ENCODE peak calls at places on chromosomes 2 and 18, in ten cellular contexts. One of them, this sample, is unnamed.

GRCh38 chr2:160742679-160743078 is 249.1 kb upstream of the RBMS1 start:
- DNase-seq in mucosa of descending colon: no peak
- DNase-seq in Kasumi-1: no peak
- DNase-seq in occipital lobe: no peak
- DNase-seq in left cardiac atrium: peak
- DNase-seq in activated T-helper 1 cell treated with Interleukin-2 at 50 U/mL for 16 hours: no peak
- DNase-seq in T-cell: no peak
- DNase-seq in stimulated activated CD4-positive, alpha-beta T cell treated with anti-CD3 and anti-CD28 coated beads, Interleukin-1b, Interleukin-23, amount 100 ng/mL, for 24 hours: no peak
- DNase-seq in AG09319: no peak
- DNase-seq in caudate nucleus: no peak
- DNase-seq in this sample: no peak

GRCh38 chr2:7430421-7430868 is 513.2 kb downstream of the RNF144A start:
- DNase-seq in stimulated activated CD4-positive, alpha-beta T cell treated with anti-CD3 and anti-CD28 coated beads, Interleukin-1b, Interleukin-23, amount 100 ng/mL, for 24 hours: no peak
- DNase-seq in AG09319: no peak
- DNase-seq in mucosa of descending colon: no peak
- DNase-seq in left cardiac atrium: no peak
- DNase-seq in T-cell: peak
- DNase-seq in caudate nucleus: no peak
- DNase-seq in occipital lobe: no peak
- DNase-seq in Kasumi-1: peak
- DNase-seq in activated T-helper 1 cell treated with Interleukin-2 at 50 U/mL for 16 hours: no peak
- DNase-seq in this sample: no peak

GRCh38 chr2:54955674-54956391 is 94.4 kb downstream of the RTN4 start:
- DNase-seq in Kasumi-1: no peak
- DNase-seq in left cardiac atrium: no peak
- DNase-seq in T-cell: no peak
- DNase-seq in activated T-helper 1 cell treated with Interleukin-2 at 50 U/mL for 16 hours: no peak
- DNase-seq in caudate nucleus: no peak
- DNase-seq in AG09319: no peak
- DNase-seq in mucosa of descending colon: no peak
- DNase-seq in stimulated activated CD4-positive, alpha-beta T cell treated with anti-CD3 and anti-CD28 coated beads, Interleukin-1b, Interleukin-23, amount 100 ng/mL, for 24 hours: no peak
- DNase-seq in occipital lobe: no peak
- DNase-seq in this sample: no peak

GRCh38 chr18:33010149-33010548 is 237.3 kb upstream of the KLHL14 start:
- DNase-seq in Kasumi-1: no peak
- DNase-seq in occipital lobe: no peak
- DNase-seq in activated T-helper 1 cell treated with Interleukin-2 at 50 U/mL for 16 hours: no peak
- DNase-seq in left cardiac atrium: no peak
- DNase-seq in caudate nucleus: no peak
- DNase-seq in AG09319: no peak
- DNase-seq in mucosa of descending colon: no peak
- DNase-seq in T-cell: no peak
- DNase-seq in stimulated activated CD4-positive, alpha-beta T cell treated with anti-CD3 and anti-CD28 coated beads, Interleukin-1b, Interleukin-23, amount 100 ng/mL, for 24 hours: no peak
- DNase-seq in this sample: no peak

GRCh38 chr2:226915846-226916360 is 80.0 kb downstream of the RHBDD1 start:
- DNase-seq in activated T-helper 1 cell treated with Interleukin-2 at 50 U/mL for 16 hours: no peak
- DNase-seq in stimulated activated CD4-positive, alpha-beta T cell treated with anti-CD3 and anti-CD28 coated beads, Interleukin-1b, Interleukin-23, amount 100 ng/mL, for 24 hours: no peak
- DNase-seq in left cardiac atrium: no peak
- DNase-seq in AG09319: no peak
- DNase-seq in T-cell: no peak
- DNase-seq in Kasumi-1: no peak
- DNase-seq in caudate nucleus: no peak
- DNase-seq in occipital lobe: no peak
- DNase-seq in mucosa of descending colon: no peak
- DNase-seq in this sample: no peak

GRCh38 chr18:80188643-80189010 is 58.7 kb downstream of the PARD6G start:
- DNase-seq in stimulated activated CD4-positive, alpha-beta T cell treated with anti-CD3 and anti-CD28 coated beads, Interleukin-1b, Interleukin-23, amount 100 ng/mL, for 24 hours: no peak
- DNase-seq in caudate nucleus: no peak
- DNase-seq in mucosa of descending colon: no peak
- DNase-seq in T-cell: no peak
- DNase-seq in left cardiac atrium: no peak
- DNase-seq in activated T-helper 1 cell treated with Interleukin-2 at 50 U/mL for 16 hours: no peak
- DNase-seq in Kasumi-1: no peak
- DNase-seq in AG09319: no peak
- DNase-seq in occipital lobe: no peak
- DNase-seq in this sample: no peak

GRCh38 chr18:79406708-79407107 is 11.0 kb downstream of the NFATC1 start:
- DNase-seq in left cardiac atrium: peak
- DNase-seq in Kasumi-1: no peak
- DNase-seq in occipital lobe: no peak
- DNase-seq in stimulated activated CD4-positive, alpha-beta T cell treated with anti-CD3 and anti-CD28 coated beads, Interleukin-1b, Interleukin-23, amount 100 ng/mL, for 24 hours: no peak
- DNase-seq in mucosa of descending colon: peak
- DNase-seq in T-cell: no peak
- DNase-seq in AG09319: no peak
- DNase-seq in activated T-helper 1 cell treated with Interleukin-2 at 50 U/mL for 16 hours: no peak
- DNase-seq in caudate nucleus: no peak
- DNase-seq in this sample: no peak

GRCh38 chr2:20381457-20381856 is 30.8 kb upstream of the PUM2 start:
- DNase-seq in caudate nucleus: peak
- DNase-seq in AG09319: no peak
- DNase-seq in mucosa of descending colon: no peak
- DNase-seq in activated T-helper 1 cell treated with Interleukin-2 at 50 U/mL for 16 hours: no peak
- DNase-seq in left cardiac atrium: no peak
- DNase-seq in occipital lobe: peak
- DNase-seq in T-cell: no peak
- DNase-seq in stimulated activated CD4-positive, alpha-beta T cell treated with anti-CD3 and anti-CD28 coated beads, Interleukin-1b, Interleukin-23, amount 100 ng/mL, for 24 hours: no peak
- DNase-seq in Kasumi-1: no peak
- DNase-seq in this sample: peak

GRCh38 chr2:223896751-223897320 is 48.3 kb downstream of the WDFY1 start:
- DNase-seq in T-cell: no peak
- DNase-seq in occipital lobe: no peak
- DNase-seq in activated T-helper 1 cell treated with Interleukin-2 at 50 U/mL for 16 hours: no peak
- DNase-seq in Kasumi-1: peak
- DNase-seq in stimulated activated CD4-positive, alpha-beta T cell treated with anti-CD3 and anti-CD28 coated beads, Interleukin-1b, Interleukin-23, amount 100 ng/mL, for 24 hours: no peak
- DNase-seq in caudate nucleus: no peak
- DNase-seq in left cardiac atrium: no peak
- DNase-seq in AG09319: no peak
- DNase-seq in mucosa of descending colon: no peak
- DNase-seq in this sample: no peak

GRCh38 chr2:162244559-162245031 is 1.4 kb upstream of the FAP start:
- DNase-seq in AG09319: no peak
- DNase-seq in left cardiac atrium: peak
- DNase-seq in occipital lobe: no peak
- DNase-seq in activated T-helper 1 cell treated with Interleukin-2 at 50 U/mL for 16 hours: no peak
- DNase-seq in Kasumi-1: no peak
- DNase-seq in mucosa of descending colon: no peak
- DNase-seq in T-cell: no peak
- DNase-seq in caudate nucleus: no peak
- DNase-seq in stimulated activated CD4-positive, alpha-beta T cell treated with anti-CD3 and anti-CD28 coated beads, Interleukin-1b, Interleukin-23, amount 100 ng/mL, for 24 hours: no peak
- DNase-seq in this sample: peak

GRCh38 chr18:64720781-64721464 is 572.0 kb upstream of the LINC00305 start:
- DNase-seq in activated T-helper 1 cell treated with Interleukin-2 at 50 U/mL for 16 hours: no peak
- DNase-seq in stimulated activated CD4-positive, alpha-beta T cell treated with anti-CD3 and anti-CD28 coated beads, Interleukin-1b, Interleukin-23, amount 100 ng/mL, for 24 hours: no peak
- DNase-seq in left cardiac atrium: no peak
- DNase-seq in AG09319: no peak
- DNase-seq in T-cell: no peak
- DNase-seq in occipital lobe: no peak
- DNase-seq in Kasumi-1: no peak
- DNase-seq in mucosa of descending colon: peak
- DNase-seq in caudate nucleus: no peak
- DNase-seq in this sample: no peak

GRCh38 chr2:76711490-76711889 is 810.7 kb downstream of the LRRTM4 start:
- DNase-seq in activated T-helper 1 cell treated with Interleukin-2 at 50 U/mL for 16 hours: no peak
- DNase-seq in stimulated activated CD4-positive, alpha-beta T cell treated with anti-CD3 and anti-CD28 coated beads, Interleukin-1b, Interleukin-23, amount 100 ng/mL, for 24 hours: no peak
- DNase-seq in AG09319: no peak
- DNase-seq in T-cell: no peak
- DNase-seq in left cardiac atrium: no peak
- DNase-seq in mucosa of descending colon: no peak
- DNase-seq in caudate nucleus: no peak
- DNase-seq in Kasumi-1: no peak
- DNase-seq in occipital lobe: no peak
- DNase-seq in this sample: no peak

GRCh38 chr2:21256006-21256405 is 132.2 kb downstream of the TDRD15 start:
- DNase-seq in caudate nucleus: peak
- DNase-seq in occipital lobe: peak
- DNase-seq in stimulated activated CD4-positive, alpha-beta T cell treated with anti-CD3 and anti-CD28 coated beads, Interleukin-1b, Interleukin-23, amount 100 ng/mL, for 24 hours: no peak
- DNase-seq in Kasumi-1: peak
- DNase-seq in mucosa of descending colon: no peak
- DNase-seq in T-cell: no peak
- DNase-seq in activated T-helper 1 cell treated with Interleukin-2 at 50 U/mL for 16 hours: no peak
- DNase-seq in left cardiac atrium: peak
- DNase-seq in AG09319: no peak
- DNase-seq in this sample: peak

GRCh38 chr2:25808006-25808383 is 70.3 kb downstream of the ASXL2 start:
- DNase-seq in caudate nucleus: no peak
- DNase-seq in mucosa of descending colon: no peak
- DNase-seq in left cardiac atrium: no peak
- DNase-seq in activated T-helper 1 cell treated with Interleukin-2 at 50 U/mL for 16 hours: no peak
- DNase-seq in T-cell: no peak
- DNase-seq in Kasumi-1: no peak
- DNase-seq in AG09319: no peak
- DNase-seq in stimulated activated CD4-positive, alpha-beta T cell treated with anti-CD3 and anti-CD28 coated beads, Interleukin-1b, Interleukin-23, amount 100 ng/mL, for 24 hours: no peak
- DNase-seq in occipital lobe: no peak
- DNase-seq in this sample: no peak

GRCh38 chr2:166516712-166517303 is 22.8 kb upstream of the SCN7A start:
- DNase-seq in stimulated activated CD4-positive, alpha-beta T cell treated with anti-CD3 and anti-CD28 coated beads, Interleukin-1b, Interleukin-23, amount 100 ng/mL, for 24 hours: no peak
- DNase-seq in left cardiac atrium: peak
- DNase-seq in activated T-helper 1 cell treated with Interleukin-2 at 50 U/mL for 16 hours: no peak
- DNase-seq in T-cell: no peak
- DNase-seq in mucosa of descending colon: no peak
- DNase-seq in AG09319: no peak
- DNase-seq in caudate nucleus: no peak
- DNase-seq in Kasumi-1: peak
- DNase-seq in occipital lobe: no peak
- DNase-seq in this sample: peak

GRCh38 chr2:207167129-207167923 is 1.6 kb upstream of the KLF7 start:
- DNase-seq in mucosa of descending colon: no peak
- DNase-seq in caudate nucleus: no peak
- DNase-seq in T-cell: no peak
- DNase-seq in left cardiac atrium: no peak
- DNase-seq in AG09319: no peak
- DNase-seq in activated T-helper 1 cell treated with Interleukin-2 at 50 U/mL for 16 hours: no peak
- DNase-seq in occipital lobe: no peak
- DNase-seq in stimulated activated CD4-positive, alpha-beta T cell treated with anti-CD3 and anti-CD28 coated beads, Interleukin-1b, Interleukin-23, amount 100 ng/mL, for 24 hours: no peak
- DNase-seq in Kasumi-1: no peak
- DNase-seq in this sample: no peak

GRCh38 chr2:191821078-191821477 is 25.8 kb downstream of the CAVIN2 start:
- DNase-seq in AG09319: no peak
- DNase-seq in activated T-helper 1 cell treated with Interleukin-2 at 50 U/mL for 16 hours: no peak
- DNase-seq in occipital lobe: no peak
- DNase-seq in caudate nucleus: no peak
- DNase-seq in stimulated activated CD4-positive, alpha-beta T cell treated with anti-CD3 and anti-CD28 coated beads, Interleukin-1b, Interleukin-23, amount 100 ng/mL, for 24 hours: no peak
- DNase-seq in Kasumi-1: no peak
- DNase-seq in left cardiac atrium: no peak
- DNase-seq in T-cell: no peak
- DNase-seq in mucosa of descending colon: no peak
- DNase-seq in this sample: no peak

GRCh38 chr2:128310094-128310716 is 8.5 kb downstream of the HS6ST1 start:
- DNase-seq in occipital lobe: no peak
- DNase-seq in T-cell: no peak
- DNase-seq in mucosa of descending colon: peak
- DNase-seq in activated T-helper 1 cell treated with Interleukin-2 at 50 U/mL for 16 hours: no peak
- DNase-seq in Kasumi-1: no peak
- DNase-seq in AG09319: no peak
- DNase-seq in caudate nucleus: no peak
- DNase-seq in stimulated activated CD4-positive, alpha-beta T cell treated with anti-CD3 and anti-CD28 coated beads, Interleukin-1b, Interleukin-23, amount 100 ng/mL, for 24 hours: no peak
- DNase-seq in left cardiac atrium: no peak
- DNase-seq in this sample: no peak

GRCh38 chr2:195687320-195688086 is 30.5 kb downstream of the SLC39A10 start:
- DNase-seq in left cardiac atrium: no peak
- DNase-seq in T-cell: no peak
- DNase-seq in caudate nucleus: no peak
- DNase-seq in occipital lobe: no peak
- DNase-seq in activated T-helper 1 cell treated with Interleukin-2 at 50 U/mL for 16 hours: no peak
- DNase-seq in AG09319: no peak
- DNase-seq in stimulated activated CD4-positive, alpha-beta T cell treated with anti-CD3 and anti-CD28 coated beads, Interleukin-1b, Interleukin-23, amount 100 ng/mL, for 24 hours: no peak
- DNase-seq in mucosa of descending colon: no peak
- DNase-seq in Kasumi-1: no peak
- DNase-seq in this sample: no peak

GRCh38 chr18:69308620-69309019 is 92.1 kb upstream of the DOK6 start:
- DNase-seq in stimulated activated CD4-positive, alpha-beta T cell treated with anti-CD3 and anti-CD28 coated beads, Interleukin-1b, Interleukin-23, amount 100 ng/mL, for 24 hours: no peak
- DNase-seq in activated T-helper 1 cell treated with Interleukin-2 at 50 U/mL for 16 hours: no peak
- DNase-seq in AG09319: no peak
- DNase-seq in T-cell: no peak
- DNase-seq in occipital lobe: no peak
- DNase-seq in Kasumi-1: no peak
- DNase-seq in caudate nucleus: no peak
- DNase-seq in left cardiac atrium: no peak
- DNase-seq in mucosa of descending colon: no peak
- DNase-seq in this sample: no peak

GRCh38 chr2:143946436-143947385 is 573.2 kb downstream of the ZEB2 start:
- DNase-seq in left cardiac atrium: no peak
- DNase-seq in stimulated activated CD4-positive, alpha-beta T cell treated with anti-CD3 and anti-CD28 coated beads, Interleukin-1b, Interleukin-23, amount 100 ng/mL, for 24 hours: no peak
- DNase-seq in AG09319: no peak
- DNase-seq in activated T-helper 1 cell treated with Interleukin-2 at 50 U/mL for 16 hours: no peak
- DNase-seq in caudate nucleus: no peak
- DNase-seq in T-cell: no peak
- DNase-seq in Kasumi-1: peak
- DNase-seq in mucosa of descending colon: no peak
- DNase-seq in occipital lobe: no peak
- DNase-seq in this sample: no peak

GRCh38 chr2:231716641-231717280 is 8.4 kb downstream of the PTMA start:
- DNase-seq in AG09319: no peak
- DNase-seq in stimulated activated CD4-positive, alpha-beta T cell treated with anti-CD3 and anti-CD28 coated beads, Interleukin-1b, Interleukin-23, amount 100 ng/mL, for 24 hours: no peak
- DNase-seq in caudate nucleus: no peak
- DNase-seq in occipital lobe: no peak
- DNase-seq in left cardiac atrium: no peak
- DNase-seq in T-cell: no peak
- DNase-seq in mucosa of descending colon: no peak
- DNase-seq in activated T-helper 1 cell treated with Interleukin-2 at 50 U/mL for 16 hours: no peak
- DNase-seq in Kasumi-1: no peak
- DNase-seq in this sample: no peak

GRCh38 chr2:201933792-201934229 is 99.8 kb upstream of the FZD7 start:
- DNase-seq in occipital lobe: no peak
- DNase-seq in activated T-helper 1 cell treated with Interleukin-2 at 50 U/mL for 16 hours: no peak
- DNase-seq in caudate nucleus: no peak
- DNase-seq in AG09319: no peak
- DNase-seq in left cardiac atrium: no peak
- DNase-seq in stimulated activated CD4-positive, alpha-beta T cell treated with anti-CD3 and anti-CD28 coated beads, Interleukin-1b, Interleukin-23, amount 100 ng/mL, for 24 hours: no peak
- DNase-seq in mucosa of descending colon: no peak
- DNase-seq in Kasumi-1: no peak
- DNase-seq in T-cell: no peak
- DNase-seq in this sample: no peak

GRCh38 chr2:215727507-215728503 is 285.5 kb downstream of the MREG start:
- DNase-seq in caudate nucleus: no peak
- DNase-seq in occipital lobe: no peak
- DNase-seq in mucosa of descending colon: no peak
- DNase-seq in stimulated activated CD4-positive, alpha-beta T cell treated with anti-CD3 and anti-CD28 coated beads, Interleukin-1b, Interleukin-23, amount 100 ng/mL, for 24 hours: no peak
- DNase-seq in Kasumi-1: no peak
- DNase-seq in AG09319: no peak
- DNase-seq in activated T-helper 1 cell treated with Interleukin-2 at 50 U/mL for 16 hours: no peak
- DNase-seq in T-cell: no peak
- DNase-seq in left cardiac atrium: no peak
- DNase-seq in this sample: no peak

GRCh38 chr18:44788334-44788733 is 107.6 kb downstream of the SETBP1 start:
- DNase-seq in left cardiac atrium: no peak
- DNase-seq in AG09319: no peak
- DNase-seq in stimulated activated CD4-positive, alpha-beta T cell treated with anti-CD3 and anti-CD28 coated beads, Interleukin-1b, Interleukin-23, amount 100 ng/mL, for 24 hours: no peak
- DNase-seq in occipital lobe: no peak
- DNase-seq in mucosa of descending colon: no peak
- DNase-seq in activated T-helper 1 cell treated with Interleukin-2 at 50 U/mL for 16 hours: no peak
- DNase-seq in caudate nucleus: no peak
- DNase-seq in Kasumi-1: no peak
- DNase-seq in T-cell: no peak
- DNase-seq in this sample: no peak

GRCh38 chr2:115976916-115977315 is 1534.5 kb downstream of the DPP10 start:
- DNase-seq in occipital lobe: no peak
- DNase-seq in stimulated activated CD4-positive, alpha-beta T cell treated with anti-CD3 and anti-CD28 coated beads, Interleukin-1b, Interleukin-23, amount 100 ng/mL, for 24 hours: no peak
- DNase-seq in T-cell: no peak
- DNase-seq in caudate nucleus: no peak
- DNase-seq in activated T-helper 1 cell treated with Interleukin-2 at 50 U/mL for 16 hours: no peak
- DNase-seq in mucosa of descending colon: no peak
- DNase-seq in AG09319: no peak
- DNase-seq in left cardiac atrium: no peak
- DNase-seq in Kasumi-1: no peak
- DNase-seq in this sample: no peak

GRCh38 chr2:226994775-226995174 is 158.9 kb downstream of the RHBDD1 start:
- DNase-seq in caudate nucleus: no peak
- DNase-seq in AG09319: no peak
- DNase-seq in stimulated activated CD4-positive, alpha-beta T cell treated with anti-CD3 and anti-CD28 coated beads, Interleukin-1b, Interleukin-23, amount 100 ng/mL, for 24 hours: no peak
- DNase-seq in Kasumi-1: no peak
- DNase-seq in activated T-helper 1 cell treated with Interleukin-2 at 50 U/mL for 16 hours: no peak
- DNase-seq in mucosa of descending colon: no peak
- DNase-seq in occipital lobe: no peak
- DNase-seq in T-cell: no peak
- DNase-seq in left cardiac atrium: no peak
- DNase-seq in this sample: no peak

GRCh38 chr2:216057688-216058193 is 23.9 kb downstream of the PECR start:
- DNase-seq in AG09319: no peak
- DNase-seq in occipital lobe: no peak
- DNase-seq in Kasumi-1: no peak
- DNase-seq in stimulated activated CD4-positive, alpha-beta T cell treated with anti-CD3 and anti-CD28 coated beads, Interleukin-1b, Interleukin-23, amount 100 ng/mL, for 24 hours: peak
- DNase-seq in T-cell: peak
- DNase-seq in activated T-helper 1 cell treated with Interleukin-2 at 50 U/mL for 16 hours: peak
- DNase-seq in mucosa of descending colon: peak
- DNase-seq in left cardiac atrium: no peak
- DNase-seq in caudate nucleus: no peak
- DNase-seq in this sample: no peak